ENCODE peak calls at places on chromosomes 6 and 20, in five cellular contexts. Y is H1, B is mesenchymal stem cell, X is neuronal stem cell, A is neural progenitor cell. W is an unnamed sample. For H3K27me3, the result is how much of the 10 kb centered on the place peaks cover.

GRCh38 chr6:150934380-150934779 is 68.9 kb downstream of the MTHFD1L start:
- DNase-seq in X (no peak), A (no peak), Y (no peak), B (peak), W (no peak)

GRCh38 chr6:47276377-47276776 is 33.3 kb downstream of the TNFRSF21 start:
- DNase-seq in A (no peak), Y (no peak), X (no peak), B (no peak), W (no peak)

GRCh38 chr6:158283304-158284005 is 28.8 kb upstream of the TULP4 start:
- DNase-seq in Y (no peak), X (peak), B (peak), A (peak), W (peak)

GRCh38 chr20:2809690-2810089 is 5.1 kb upstream of the C20orf141 start:
- DNase-seq in A (no peak), X (no peak), B (no peak), Y (no peak), W (no peak)

GRCh38 chr20:33305591-33306057 is 22.6 kb downstream of the BPIFB1 start:
- DNase-seq in A (no peak), Y (no peak), B (peak), X (no peak), W (no peak)

GRCh38 chr6:97465877-97466710 is 183.1 kb upstream of the MMS22L start:
- DNase-seq in X (peak), Y (no peak), A (peak), B (no peak), W (peak)

GRCh38 chr6:129498556-129498940 is 211.4 kb downstream of the ARHGAP18 start:
- DNase-seq in B (no peak), X (no peak), Y (no peak), A (no peak), W (no peak)

GRCh38 chr6:128443553-128443952 is 76.8 kb downstream of the PTPRK start:
- DNase-seq in B (no peak), A (no peak), X (no peak), Y (no peak), W (no peak)

GRCh38 chr6:6376845-6377244 is 56.4 kb upstream of the F13A1 start:
- DNase-seq in Y (no peak), B (no peak), A (no peak), X (no peak), W (no peak)

GRCh38 chr6:12039540-12040459 is 27.7 kb downstream of the HIVEP1 start:
- DNase-seq in A (no peak), B (no peak), Y (no peak), X (no peak), W (no peak)

GRCh38 chr6:125558907-125559306 is 190.5 kb upstream of the HEY2 start:
- DNase-seq in B (no peak), X (no peak), Y (no peak), A (no peak), W (no peak)

GRCh38 chr6:105600342-105601293 is 197.7 kb upstream of the PREP start:
- DNase-seq in A (no peak), Y (no peak), B (peak), X (no peak), W (no peak)

GRCh38 chr6:169780571-169781091 is 29.2 kb downstream of the ERMARD start:
- DNase-seq in A (no peak), B (no peak), Y (no peak), X (no peak), W (no peak)

GRCh38 chr6:108650781-108651180 is 90.1 kb downstream of the FOXO3 start:
- DNase-seq in X (no peak), A (no peak), Y (no peak), B (peak), W (no peak)

GRCh38 chr6:55758156-55758942 is 117.0 kb downstream of the BMP5 start:
- DNase-seq in Y (no peak), X (no peak), A (no peak), B (peak), W (no peak)

GRCh38 chr6:96991618-96992355 is 67.3 kb downstream of the KLHL32 start:
- DNase-seq in A (no peak), X (no peak), Y (no peak), B (no peak), W (no peak)

GRCh38 chr20:51760905-51761544 is 7.2 kb downstream of the ATP9A start:
- DNase-seq in Y (no peak), X (no peak), A (peak), B (peak), W (peak)

GRCh38 chr6:13194852-13195251 is 133.5 kb downstream of the TBC1D7 start:
- DNase-seq in B (peak), Y (no peak), A (peak), X (no peak), W (peak)

GRCh38 chr6:28446818-28447511 is 3.7 kb upstream of the ZSCAN23 start:
- DNase-seq in X (peak), Y (peak), A (peak), B (peak), W (no peak)

GRCh38 chr20:39961667-39962066 is 727.4 kb downstream of the MAFB start:
- DNase-seq in X (no peak), A (no peak), Y (no peak), B (no peak), W (no peak)

GRCh38 chr6:34182751-34183531 is 37.1 kb upstream of the GRM4 start:
- DNase-seq in B (no peak), A (no peak), X (no peak), Y (no peak), W (no peak)

GRCh38 chr6:154039231-154039842 is at the start of gene OPRM1:
- DNase-seq in X (peak), Y (peak), B (peak), A (peak), W (peak)

GRCh38 chr6:52904562-52905279 is 4.8 kb downstream of the GSTA3 start:
- DNase-seq in A (peak), X (no peak), Y (peak), B (no peak), W (no peak)

GRCh38 chr6:73669005-73669404 is 15.2 kb upstream of the SLC17A5 start:
- DNase-seq in B (no peak), X (no peak), A (no peak), Y (no peak), W (no peak)

GRCh38 chr20:48547682-48548081 is 280.1 kb downstream of the PREX1 start:
- DNase-seq in Y (no peak), A (no peak), B (no peak), X (no peak), W (no peak)

GRCh38 chr6:43402819-43403218 is 24.5 kb upstream of the ABCC10 start:
- DNase-seq in B (peak), Y (no peak), X (no peak), A (no peak), W (no peak)

GRCh38 chr6:87373377-87373776 is 28.8 kb downstream of the C6orf163 start:
- DNase-seq in X (no peak), B (no peak), A (no peak), Y (no peak), W (no peak)

GRCh38 chr6:40419881-40420705 is 167.1 kb downstream of the LRFN2 start:
- DNase-seq in X (no peak), A (no peak), B (no peak), Y (no peak), W (peak)

GRCh38 chr20:35306931-35307517 is 14.8 kb upstream of the FAM83C start:
- DNase-seq in B (peak), Y (peak), X (peak), A (peak), W (peak)

GRCh38 chr20:57717797-57718196 is 8.0 kb upstream of the PMEPA1 start:
- DNase-seq in X (no peak), A (no peak), B (no peak), Y (no peak), W (no peak)

GRCh38 chr20:24245093-24245492 is 224.3 kb upstream of the SYNDIG1 start:
- DNase-seq in B (no peak), A (no peak), X (no peak), Y (no peak), W (no peak)

GRCh38 chr20:24241466-24241865 is 228.0 kb upstream of the SYNDIG1 start:
- DNase-seq in A (no peak), Y (no peak), B (no peak), X (no peak), W (no peak)

GRCh38 chr20:24236963-24237362 is 232.5 kb upstream of the SYNDIG1 start:
- DNase-seq in A (no peak), X (no peak), B (no peak), Y (no peak), W (no peak)

DNA sequence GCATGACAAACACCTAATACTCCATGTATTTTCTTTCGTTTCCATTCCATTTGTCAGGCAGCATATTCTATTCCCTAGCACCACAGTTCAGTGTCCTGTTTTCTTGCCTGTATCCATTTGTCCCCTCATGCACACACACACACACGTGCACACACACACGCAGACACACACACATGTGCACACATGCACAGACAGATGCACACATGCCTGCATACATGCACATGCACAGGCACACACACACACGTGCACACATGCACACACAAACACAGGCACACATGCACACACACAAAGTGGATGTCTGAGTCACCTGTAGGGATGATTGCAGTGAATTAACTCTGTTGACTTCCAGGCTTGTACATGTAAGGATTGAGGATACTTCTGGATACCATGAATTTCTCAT is 226.7 kb upstream of the SYNDIG1 start:
- DNase-seq in B (no peak), A (no peak), X (no peak), Y (no peak), W (no peak)
- H3K27me3 ChIP-seq in B (under half), A (under half), X (under half), Y (under half), W (under half)

GRCh38 chr6:38755874-38756273 is 40.8 kb downstream of the DNAH8 start:
- DNase-seq in Y (no peak), B (no peak), A (no peak), X (no peak), W (no peak)
- H3K9ac ChIP-seq in Y (no peak), B (no peak), A (no peak), X (no peak), W (no peak)

DNA sequence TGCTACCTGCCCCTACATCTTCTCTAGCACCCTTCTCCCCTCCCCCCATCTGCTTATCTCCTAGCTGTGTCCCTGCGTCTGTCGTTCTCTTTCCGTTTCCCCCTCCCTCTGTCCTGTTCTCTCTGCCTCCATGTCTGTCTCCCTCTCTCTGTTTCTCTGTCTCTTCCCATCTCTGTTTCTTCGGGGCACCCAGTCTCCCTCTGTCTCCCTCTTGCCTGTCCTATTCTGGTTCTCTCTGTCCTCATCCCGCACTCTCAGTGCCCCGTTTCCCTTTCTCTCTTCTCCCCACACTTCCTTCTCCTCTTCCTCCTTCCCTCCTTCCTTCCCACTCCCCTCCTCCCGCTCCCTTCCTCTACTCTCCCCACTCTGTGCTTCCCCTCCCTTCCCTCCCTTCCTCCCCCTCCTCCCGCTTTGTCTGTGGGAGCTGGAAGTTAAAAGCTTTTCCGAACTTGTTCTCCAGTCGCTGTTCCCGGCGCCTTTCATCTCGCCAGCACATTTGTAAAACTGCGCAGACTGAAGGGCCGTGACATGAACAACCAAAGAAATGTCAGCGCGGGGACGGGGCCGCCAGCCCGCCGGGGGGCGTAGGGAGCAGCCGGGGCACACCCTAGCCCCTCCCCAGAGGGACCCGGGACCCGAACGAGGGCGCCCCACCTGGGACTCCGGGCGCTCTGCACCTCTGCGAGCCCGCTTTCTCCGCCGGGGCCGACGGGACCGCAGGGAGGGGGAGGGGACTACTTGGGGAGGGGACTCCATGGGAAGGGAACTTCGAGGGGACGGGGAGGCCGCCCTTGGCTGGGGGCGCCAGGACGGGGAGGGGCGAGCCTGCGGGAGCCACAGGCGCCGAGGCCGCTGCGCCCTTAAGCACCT is 4.0 kb upstream of the CDH22 start:
- DNase-seq in X (peak), A (peak), Y (peak), B (no peak), W (peak)
- H3K27me3 ChIP-seq in X (half or more), A (half or more), Y (half or more), B (half or more), W (half or more)

GRCh38 chr20:829531-829930 is 4.0 kb upstream of the FAM110A start:
- DNase-seq in X (no peak), A (no peak), Y (no peak), B (no peak), W (no peak)
- H3K9ac ChIP-seq in X (no peak), A (no peak), Y (no peak), B (peak), W (no peak)

W was measured in NT2/D1.